ENCODE peak calls at places on chromosomes 7 and 10, in four cellular contexts. B is cardiac muscle cell, F is astrocyte, T is H9. R is an unnamed sample.

GRCh38 chr7:982511-983181 is at the start of gene CYP2W1:
- DNase-seq in B (no peak), F (no peak), T (no peak), R (no peak)

GRCh38 chr7:102304668-102305067 is 18.0 kb downstream of the SH2B2 start:
- DNase-seq in B (peak), F (no peak), T (no peak), R (no peak)

GRCh38 chr10:114634607-114634974 is 23.5 kb downstream of the ABLIM1 start:
- DNase-seq in B (peak), F (peak), T (no peak), R (no peak)

GRCh38 chr10:28360175-28360574 is 57.3 kb upstream of the MPP7 start:
- DNase-seq in B (no peak), F (no peak), T (no peak), R (no peak)

GRCh38 chr10:124741281-124741921 is 2.8 kb downstream of the FAM53B start:
- DNase-seq in B (peak), F (peak), T (peak), R (peak)

GRCh38 chr7:142385528-142386340 is 127.9 kb upstream of the PRSS58 start:
- DNase-seq in B (peak), F (peak), T (peak), R (peak)

GRCh38 chr7:29091722-29092121 is 54.6 kb downstream of the CPVL start:
- DNase-seq in B (peak), F (no peak), T (no peak), R (peak)

GRCh38 chr7:55240418-55241142 is 124.6 kb upstream of the LANCL2 start:
- DNase-seq in B (no peak), F (no peak), T (no peak), R (no peak)

GRCh38 chr10:63671317-63671937 is 150.2 kb downstream of the REEP3 start:
- DNase-seq in B (peak), F (peak), T (no peak), R (no peak)

GRCh38 chr10:77004917-77005564 is 632.6 kb downstream of the KCNMA1 start:
- DNase-seq in B (peak), F (peak), T (peak), R (peak)

GRCh38 chr7:67716729-67717128 is 720.1 kb downstream of the TYW1 start:
- DNase-seq in B (peak), F (no peak), T (no peak), R (no peak)

GRCh38 chr10:125129076-125129458 is 31.3 kb downstream of the CTBP2 start:
- DNase-seq in B (no peak), F (no peak), T (no peak), R (no peak)

GRCh38 chr10:75208177-75208576 is 2.4 kb upstream of the VDAC2 start:
- DNase-seq in B (peak), F (peak), T (no peak), R (no peak)

GRCh38 chr10:126480648-126481047 is 92.4 kb upstream of the ADAM12 start:
- DNase-seq in B (no peak), F (no peak), T (no peak), R (no peak)

GRCh38 chr10:1198453-1199344 is 142.5 kb downstream of the WDR37 start:
- DNase-seq in B (no peak), F (no peak), T (peak), R (peak)

GRCh38 chr10:29649561-29650551 is 15.1 kb upstream of the SVIL start:
- DNase-seq in B (no peak), F (peak), T (no peak), R (no peak)

GRCh38 chr10:46311501-46311951 is 24.7 kb downstream of the ANTXRL start:
- DNase-seq in B (no peak), F (no peak), T (no peak), R (no peak)

GRCh38 chr7:79982151-79982770 is 152.4 kb upstream of the GNAI1 start:
- DNase-seq in B (no peak), F (peak), T (no peak), R (no peak)

GRCh38 chr7:18494821-18495408 is 634 bp upstream of the HDAC9 start:
- DNase-seq in B (peak), F (peak), T (no peak), R (peak)

GRCh38 chr7:94374721-94375120 is 20.0 kb upstream of the COL1A2 start:
- DNase-seq in B (peak), F (no peak), T (no peak), R (no peak)
- H3K27ac ChIP-seq in B (peak), F (peak), T (no peak), R (peak)

GRCh38 chr10:87060280-87060928 is 34.2 kb downstream of the GLUD1 start:
- DNase-seq in B (no peak), F (no peak), T (no peak), R (no peak)

GRCh38 chr10:87066865-87067264 is 27.8 kb downstream of the GLUD1 start:
- DNase-seq in B (no peak), F (no peak), T (no peak), R (no peak)

GRCh38 chr10:87066178-87066577 is 28.5 kb downstream of the GLUD1 start:
- DNase-seq in B (no peak), F (no peak), T (no peak), R (no peak)

GRCh38 chr10:87068281-87068680 is 26.4 kb downstream of the GLUD1 start:
- DNase-seq in B (no peak), F (no peak), T (no peak), R (no peak)

DNA sequence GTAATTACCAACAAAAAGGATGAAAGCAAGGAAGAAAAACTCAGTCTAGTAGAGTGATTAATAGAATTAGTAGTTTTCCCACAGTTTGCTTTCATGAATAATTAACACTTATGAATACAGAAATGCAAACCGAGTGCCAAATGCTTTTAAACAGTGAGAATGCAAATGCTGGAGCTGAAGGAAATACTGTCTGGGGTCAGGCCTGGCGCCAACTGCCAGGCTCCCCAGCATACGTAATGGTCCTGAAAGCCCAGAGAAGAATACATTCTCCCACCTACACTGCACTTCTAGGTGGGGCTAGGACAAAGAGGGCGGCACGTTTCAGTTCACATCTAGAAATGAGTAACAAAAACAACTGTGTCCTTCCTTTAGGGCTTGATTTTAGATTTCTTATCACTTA is 30.0 kb downstream of the GLUD1 start:
- DNase-seq in B (no peak), F (no peak), T (no peak), R (no peak)
- H3K27ac ChIP-seq in B (no peak), F (no peak), T (no peak), R (no peak)

GRCh38 chr10:44384601-44385422 is at the start of gene CXCL12:
- DNase-seq in B (peak), F (no peak), T (peak), R (peak)
- H3K27ac ChIP-seq in B (no peak), F (no peak), T (no peak), R (no peak)

DNA sequence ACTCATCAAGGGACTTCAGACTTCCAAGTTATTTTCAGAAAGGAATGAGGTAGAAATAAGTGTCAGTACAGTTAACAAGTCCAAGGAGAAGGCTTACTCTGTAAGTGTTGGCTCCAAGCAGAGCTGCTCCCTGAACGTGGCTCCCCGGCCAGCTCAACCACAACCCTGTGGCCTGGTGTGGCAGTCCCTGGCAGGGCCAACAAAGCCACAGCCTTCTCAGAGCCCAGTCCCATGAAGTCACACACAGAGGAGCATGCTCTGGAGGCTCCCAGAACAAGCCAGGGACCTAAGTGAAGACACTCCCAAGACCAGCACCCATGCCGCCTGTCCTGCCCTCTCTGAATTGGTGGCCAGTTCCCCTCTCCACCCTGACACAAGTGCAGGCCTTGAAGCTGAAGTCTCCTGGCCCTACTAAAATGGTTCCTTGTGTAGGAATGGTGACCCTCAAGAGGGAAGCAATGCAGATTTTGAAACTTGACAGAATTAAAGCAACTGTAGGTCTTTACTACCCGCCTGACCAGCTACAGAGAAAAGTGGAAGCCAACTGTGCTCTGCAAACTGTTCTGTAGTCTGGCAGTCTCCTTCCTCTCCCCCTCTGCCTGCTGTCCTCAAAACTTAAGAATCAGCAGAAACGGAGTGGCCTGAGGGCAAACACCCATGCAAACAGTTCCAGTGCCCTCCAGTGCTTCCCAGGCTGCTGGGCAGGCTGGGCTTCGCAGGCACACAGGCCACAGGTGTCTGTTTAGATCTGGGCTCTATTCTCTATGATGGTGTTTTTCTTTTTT is 51.1 kb downstream of the NOD1 start:
- DNase-seq in B (no peak), F (no peak), T (peak), R (no peak)
- H3K27ac ChIP-seq in B (no peak), F (no peak), T (no peak), R (no peak)

GRCh38 chr10:3807221-3807927 is 22.4 kb upstream of the KLF6 start:
- DNase-seq in B (no peak), F (no peak), T (no peak), R (peak)

GRCh38 chr10:3806603-3807002 is 21.6 kb upstream of the KLF6 start:
- DNase-seq in B (peak), F (peak), T (no peak), R (no peak)

GRCh38 chr10:3805227-3805790 is 20.3 kb upstream of the KLF6 start:
- DNase-seq in B (peak), F (peak), T (no peak), R (no peak)

GRCh38 chr10:3803884-3804741 is 19.1 kb upstream of the KLF6 start:
- DNase-seq in B (peak), F (no peak), T (no peak), R (no peak)

DNA sequence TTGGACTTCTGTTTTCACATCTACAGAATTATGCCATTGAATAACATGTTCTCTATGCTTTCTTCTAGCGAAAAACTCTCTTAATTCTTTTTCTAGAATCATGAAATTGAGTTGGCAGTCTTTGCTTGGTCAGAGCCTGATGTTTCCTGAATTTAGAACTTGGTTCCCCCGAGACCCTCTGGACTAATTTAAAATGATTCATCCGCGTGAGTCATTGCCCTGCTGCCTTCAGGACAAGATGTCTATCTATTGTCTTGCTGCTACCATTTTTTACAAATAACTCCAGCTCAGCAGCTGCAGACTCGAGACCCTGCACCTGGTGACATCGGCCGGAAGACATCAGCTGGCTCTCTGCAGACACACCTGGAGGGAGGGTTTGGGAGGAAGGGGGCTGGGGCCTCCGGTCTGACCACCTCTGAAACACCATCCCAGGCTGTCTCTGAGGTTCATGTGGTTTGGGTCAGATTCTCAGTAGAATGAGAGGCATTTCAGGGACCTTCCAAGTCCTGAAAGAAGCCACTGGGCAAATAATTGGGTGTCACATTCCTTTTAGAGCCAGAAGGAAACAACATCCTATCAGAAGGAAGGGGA is 20.9 kb upstream of the KLF6 start:
- DNase-seq in B (peak), F (peak), T (peak), R (no peak)
- H3K27ac ChIP-seq in B (no peak), F (peak), T (no peak), R (no peak)

DNA sequence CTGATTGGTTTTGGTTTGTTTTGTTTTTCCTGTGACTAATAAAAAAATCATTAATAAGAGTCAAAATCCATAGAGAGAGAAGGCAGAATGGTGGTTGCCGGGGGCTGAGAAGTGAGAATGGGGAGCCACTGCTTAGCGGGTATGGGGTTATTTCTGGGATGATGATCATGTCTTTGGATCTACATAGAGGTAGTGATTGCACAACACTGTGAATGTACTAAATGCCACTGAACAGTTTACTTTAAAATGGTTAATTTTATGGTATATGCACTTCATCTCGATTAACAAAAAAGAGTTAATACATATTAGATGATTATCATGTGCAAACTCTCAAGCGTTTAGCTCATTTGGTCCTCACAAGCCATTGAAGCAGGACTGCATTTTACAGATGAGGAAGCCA is 342.9 kb downstream of the ELMO1 start:
- DNase-seq in B (no peak), F (no peak), T (no peak), R (no peak)
- H3K27ac ChIP-seq in B (no peak), F (no peak), T (no peak), R (no peak)

DNA sequence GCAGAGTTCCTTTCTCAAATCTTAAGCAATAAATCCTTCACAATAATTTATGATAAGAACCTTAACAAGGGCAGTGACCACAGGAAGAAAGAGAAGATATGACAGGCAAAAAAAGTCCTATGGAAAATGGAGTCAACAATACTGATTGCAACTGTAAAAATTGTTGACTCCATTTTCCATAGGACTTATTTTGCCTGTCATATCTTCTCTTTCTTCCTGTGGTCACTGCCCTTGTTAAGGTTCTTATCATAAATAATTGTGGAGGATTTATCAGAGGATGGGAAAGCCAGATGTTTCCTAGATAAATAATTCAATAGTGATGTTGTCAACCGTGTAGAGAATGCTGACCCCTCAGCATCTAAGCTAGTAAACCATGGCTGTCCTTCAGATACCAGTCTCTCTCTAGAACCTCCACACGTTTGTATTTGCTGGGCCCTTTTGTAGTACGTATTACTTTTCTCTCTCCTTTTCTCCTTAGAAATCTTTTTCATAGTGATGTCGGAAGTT is 172.6 kb upstream of the BET1 start:
- DNase-seq in B (no peak), F (no peak), T (no peak), R (no peak)
- H3K27ac ChIP-seq in B (no peak), F (no peak), T (no peak), R (no peak)

GRCh38 chr7:81632418-81632817 is 137.4 kb downstream of the HGF start:
- DNase-seq in B (no peak), F (peak), T (no peak), R (peak)
- H3K27ac ChIP-seq in B (no peak), F (no peak), T (no peak), R (no peak)

DNA sequence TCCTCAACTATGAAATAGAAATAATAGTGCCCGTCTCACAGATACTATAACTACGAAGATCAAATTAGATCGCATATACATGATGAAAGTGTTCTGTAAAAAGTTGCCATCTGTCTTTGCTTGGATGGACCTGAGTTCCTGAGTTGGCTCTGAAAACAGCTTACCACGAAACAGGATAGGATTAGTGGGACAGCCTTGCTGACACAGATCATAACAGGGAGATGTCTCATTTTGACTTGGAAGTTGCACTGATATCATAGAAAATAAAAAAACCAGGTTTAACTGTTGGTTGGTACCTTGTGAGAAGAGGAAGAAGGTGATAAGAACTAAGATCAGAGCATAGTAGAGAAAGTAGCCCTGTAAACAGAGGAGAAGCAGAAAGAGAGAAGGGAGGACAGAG is 79.3 kb upstream of the AGBL3 start:
- DNase-seq in B (no peak), F (no peak), T (no peak), R (no peak)
- H3K27ac ChIP-seq in B (no peak), F (peak), T (no peak), R (peak)

R was measured in GM23338.